ENCODE peak calls at places on chromosomes 4 and X, in five cellular contexts. One of them, this sample, is unnamed.

GRCh38 chrX:78092296-78092695 is 11.8 kb upstream of the PGK1 start:
- DNase-seq in H9: peak
- DNase-seq in mesendoderm: peak
- DNase-seq in mesenchymal stem cell: peak
- DNase-seq in neuronal stem cell: no peak
- DNase-seq in this sample: peak

GRCh38 chrX:109357714-109358113 is 124.2 kb downstream of the GUCY2F start:
- DNase-seq in mesenchymal stem cell: no peak
- DNase-seq in mesendoderm: no peak
- DNase-seq in neuronal stem cell: no peak
- DNase-seq in H9: no peak
- DNase-seq in this sample: no peak

GRCh38 chrX:37504991-37505390 is 66.5 kb upstream of the LANCL3 start:
- DNase-seq in mesendoderm: no peak
- DNase-seq in mesenchymal stem cell: no peak
- DNase-seq in H9: no peak
- DNase-seq in neuronal stem cell: no peak
- DNase-seq in this sample: no peak

GRCh38 chr4:175953960-175954521 is 111.6 kb upstream of the WDR17 start:
- DNase-seq in mesenchymal stem cell: no peak
- DNase-seq in neuronal stem cell: no peak
- DNase-seq in H9: no peak
- DNase-seq in mesendoderm: peak
- DNase-seq in this sample: no peak

GRCh38 chr4:85774000-85774399 is 299.1 kb downstream of the ARHGAP24 start:
- DNase-seq in mesendoderm: peak
- DNase-seq in neuronal stem cell: no peak
- DNase-seq in mesenchymal stem cell: no peak
- DNase-seq in H9: no peak
- DNase-seq in this sample: no peak

GRCh38 chrX:9440116-9440844 is 24.6 kb upstream of the TBL1X start:
- DNase-seq in mesendoderm: no peak
- DNase-seq in mesenchymal stem cell: no peak
- DNase-seq in H9: no peak
- DNase-seq in neuronal stem cell: no peak
- DNase-seq in this sample: no peak

GRCh38 chrX:135481696-135482179 is 38.7 kb upstream of the INTS6L start:
- DNase-seq in neuronal stem cell: no peak
- DNase-seq in mesenchymal stem cell: no peak
- DNase-seq in H9: no peak
- DNase-seq in mesendoderm: no peak
- DNase-seq in this sample: no peak

GRCh38 chrX:45756562-45756961 is 555.9 kb upstream of the DIPK2B start:
- DNase-seq in neuronal stem cell: no peak
- DNase-seq in mesenchymal stem cell: peak
- DNase-seq in H9: no peak
- DNase-seq in mesendoderm: no peak
- DNase-seq in this sample: no peak

GRCh38 chr4:22514001-22514400 is 1.9 kb downstream of the ADGRA3 start:
- DNase-seq in H9: no peak
- DNase-seq in neuronal stem cell: no peak
- DNase-seq in mesendoderm: no peak
- DNase-seq in mesenchymal stem cell: peak
- DNase-seq in this sample: peak

GRCh38 chr4:8319731-8320385 is 50.3 kb downstream of the HTRA3 start:
- DNase-seq in mesenchymal stem cell: no peak
- DNase-seq in mesendoderm: no peak
- DNase-seq in H9: no peak
- DNase-seq in neuronal stem cell: no peak
- DNase-seq in this sample: no peak

GRCh38 chr4:21830272-21830671 is 118.3 kb downstream of the KCNIP4 start:
- DNase-seq in neuronal stem cell: no peak
- DNase-seq in mesenchymal stem cell: no peak
- DNase-seq in H9: no peak
- DNase-seq in mesendoderm: no peak
- DNase-seq in this sample: no peak

GRCh38 chr4:144356941-144357381 is 216.4 kb upstream of the GYPA start:
- DNase-seq in neuronal stem cell: no peak
- DNase-seq in mesendoderm: peak
- DNase-seq in mesenchymal stem cell: no peak
- DNase-seq in H9: no peak
- DNase-seq in this sample: no peak

GRCh38 chr4:73452953-73453700 is 17.1 kb downstream of the AFP start:
- DNase-seq in mesendoderm: peak
- DNase-seq in mesenchymal stem cell: no peak
- DNase-seq in H9: no peak
- DNase-seq in neuronal stem cell: no peak
- DNase-seq in this sample: no peak

GRCh38 chr4:107760281-107760947 is 40.4 kb upstream of the PAPSS1 start:
- DNase-seq in neuronal stem cell: no peak
- DNase-seq in mesenchymal stem cell: no peak
- DNase-seq in H9: no peak
- DNase-seq in mesendoderm: peak
- DNase-seq in this sample: peak

GRCh38 chr4:181030961-181031360 is 1212.2 kb upstream of the TENM3 start:
- DNase-seq in mesendoderm: no peak
- DNase-seq in mesenchymal stem cell: no peak
- DNase-seq in H9: no peak
- DNase-seq in neuronal stem cell: no peak
- DNase-seq in this sample: peak

GRCh38 chrX:45830343-45830742 is 629.7 kb upstream of the DIPK2B start:
- DNase-seq in mesendoderm: no peak
- DNase-seq in neuronal stem cell: no peak
- DNase-seq in H9: no peak
- DNase-seq in mesenchymal stem cell: no peak
- DNase-seq in this sample: no peak

GRCh38 chr4:68905598-68906237 is 45.9 kb downstream of the UGT2A3 start:
- DNase-seq in neuronal stem cell: peak
- DNase-seq in mesenchymal stem cell: no peak
- DNase-seq in mesendoderm: peak
- DNase-seq in H9: peak
- DNase-seq in this sample: no peak

GRCh38 chrX:8629871-8630270 is 102.1 kb downstream of the ANOS1 start:
- DNase-seq in mesendoderm: no peak
- DNase-seq in neuronal stem cell: no peak
- DNase-seq in mesenchymal stem cell: no peak
- DNase-seq in H9: no peak
- DNase-seq in this sample: peak

GRCh38 chrX:13863326-13863725 is 46.4 kb upstream of the GPM6B start:
- DNase-seq in H9: no peak
- DNase-seq in mesendoderm: no peak
- DNase-seq in neuronal stem cell: no peak
- DNase-seq in mesenchymal stem cell: no peak
- DNase-seq in this sample: no peak

GRCh38 chr4:120070191-120070590 is 3.5 kb upstream of the MAD2L1 start:
- DNase-seq in neuronal stem cell: no peak
- DNase-seq in mesenchymal stem cell: no peak
- DNase-seq in H9: no peak
- DNase-seq in mesendoderm: no peak
- DNase-seq in this sample: peak

GRCh38 chr4:156677136-156677535 is 294.5 kb downstream of the PDGFC start:
- DNase-seq in H9: no peak
- DNase-seq in neuronal stem cell: peak
- DNase-seq in mesenchymal stem cell: peak
- DNase-seq in mesendoderm: peak
- DNase-seq in this sample: no peak

GRCh38 chr4:92514632-92515031 is 210.9 kb downstream of the GRID2 start:
- DNase-seq in H9: no peak
- DNase-seq in mesenchymal stem cell: no peak
- DNase-seq in neuronal stem cell: no peak
- DNase-seq in mesendoderm: no peak
- DNase-seq in this sample: no peak

GRCh38 chr4:140695483-140695882 is 60.7 kb downstream of the TBC1D9 start:
- DNase-seq in neuronal stem cell: no peak
- DNase-seq in mesendoderm: no peak
- DNase-seq in H9: no peak
- DNase-seq in mesenchymal stem cell: no peak
- DNase-seq in this sample: no peak

GRCh38 chr4:84389406-84389805 is 109.7 kb downstream of the NKX6-1 start:
- DNase-seq in mesendoderm: peak
- DNase-seq in H9: no peak
- DNase-seq in mesenchymal stem cell: no peak
- DNase-seq in neuronal stem cell: no peak
- DNase-seq in this sample: no peak

GRCh38 chr4:158671665-158671914 is at the start of gene C4orf46:
- DNase-seq in mesendoderm: no peak
- DNase-seq in H9: no peak
- DNase-seq in mesenchymal stem cell: no peak
- DNase-seq in neuronal stem cell: no peak
- DNase-seq in this sample: no peak

GRCh38 chr4:147052361-147052760 is 106.7 kb upstream of the TTC29 start:
- DNase-seq in H9: no peak
- DNase-seq in mesenchymal stem cell: no peak
- DNase-seq in mesendoderm: peak
- DNase-seq in neuronal stem cell: no peak
- DNase-seq in this sample: no peak

GRCh38 chr4:147054241-147054902 is 108.7 kb upstream of the TTC29 start:
- DNase-seq in mesendoderm: no peak
- DNase-seq in mesenchymal stem cell: no peak
- DNase-seq in H9: no peak
- DNase-seq in neuronal stem cell: no peak
- DNase-seq in this sample: no peak

GRCh38 chr4:147044241-147044640 is 98.6 kb upstream of the TTC29 start:
- DNase-seq in neuronal stem cell: no peak
- DNase-seq in mesendoderm: no peak
- DNase-seq in mesenchymal stem cell: no peak
- DNase-seq in H9: no peak
- DNase-seq in this sample: no peak

GRCh38 chr4:147049940-147050852 is 104.5 kb upstream of the TTC29 start:
- DNase-seq in mesendoderm: no peak
- DNase-seq in neuronal stem cell: no peak
- DNase-seq in mesenchymal stem cell: peak
- DNase-seq in H9: no peak
- DNase-seq in this sample: peak
- H2BK120ac ChIP-seq in mesendoderm: no peak
- H2BK120ac ChIP-seq in neuronal stem cell: no peak
- H2BK120ac ChIP-seq in mesenchymal stem cell: no peak
- H2BK120ac ChIP-seq in H9: no peak
- H2BK120ac ChIP-seq in this sample: no peak

GRCh38 chr4:76512000-76512399 is 77.0 kb downstream of the SHROOM3 start:
- DNase-seq in H9: no peak
- DNase-seq in mesendoderm: no peak
- DNase-seq in neuronal stem cell: no peak
- DNase-seq in mesenchymal stem cell: no peak
- DNase-seq in this sample: no peak
- H2BK15ac ChIP-seq in H9: no peak
- H2BK15ac ChIP-seq in mesendoderm: no peak
- H2BK15ac ChIP-seq in neuronal stem cell: no peak
- H2BK15ac ChIP-seq in mesenchymal stem cell: no peak
- H2BK15ac ChIP-seq in this sample: peak

DNA sequence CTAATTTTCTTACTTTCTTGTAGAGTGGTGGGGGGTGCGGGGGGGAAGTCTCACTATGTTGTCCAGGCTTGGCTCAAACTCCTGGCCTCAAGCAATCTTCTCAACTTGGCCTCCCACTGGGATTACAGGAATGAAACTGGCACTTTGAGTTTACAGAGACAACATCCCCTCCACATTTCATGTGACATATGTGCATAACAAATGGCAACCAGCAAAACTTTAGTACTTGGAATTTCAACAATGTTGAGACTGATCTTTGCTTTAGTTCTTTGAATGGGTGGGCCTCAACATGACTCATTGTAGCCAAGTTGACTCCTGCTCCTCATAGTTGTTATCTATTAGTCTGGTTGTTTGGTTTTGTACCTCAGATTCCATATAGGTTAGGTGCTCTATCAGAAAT is 11.4 kb upstream of the FMR1 start:
- DNase-seq in H9: no peak
- DNase-seq in neuronal stem cell: no peak
- DNase-seq in mesenchymal stem cell: no peak
- DNase-seq in mesendoderm: peak
- DNase-seq in this sample: no peak
- H2BK120ac ChIP-seq in H9: no peak
- H2BK120ac ChIP-seq in neuronal stem cell: no peak
- H2BK120ac ChIP-seq in mesenchymal stem cell: no peak
- H2BK120ac ChIP-seq in mesendoderm: no peak
- H2BK120ac ChIP-seq in this sample: no peak

GRCh38 chr4:76729991-76730390 is 168.0 kb downstream of the SOWAHB start:
- DNase-seq in mesenchymal stem cell: peak
- DNase-seq in H9: no peak
- DNase-seq in mesendoderm: no peak
- DNase-seq in neuronal stem cell: no peak
- DNase-seq in this sample: peak

GRCh38 chr4:76736434-76736833 is 161.5 kb downstream of the SOWAHB start:
- DNase-seq in H9: no peak
- DNase-seq in mesendoderm: no peak
- DNase-seq in neuronal stem cell: no peak
- DNase-seq in mesenchymal stem cell: peak
- DNase-seq in this sample: peak

GRCh38 chr4:76733380-76733779 is 164.6 kb downstream of the SOWAHB start:
- DNase-seq in H9: peak
- DNase-seq in mesenchymal stem cell: no peak
- DNase-seq in mesendoderm: peak
- DNase-seq in neuronal stem cell: no peak
- DNase-seq in this sample: no peak

GRCh38 chr4:76729460-76729859 is 168.5 kb downstream of the SOWAHB start:
- DNase-seq in neuronal stem cell: no peak
- DNase-seq in H9: no peak
- DNase-seq in mesendoderm: no peak
- DNase-seq in mesenchymal stem cell: peak
- DNase-seq in this sample: no peak

DNA sequence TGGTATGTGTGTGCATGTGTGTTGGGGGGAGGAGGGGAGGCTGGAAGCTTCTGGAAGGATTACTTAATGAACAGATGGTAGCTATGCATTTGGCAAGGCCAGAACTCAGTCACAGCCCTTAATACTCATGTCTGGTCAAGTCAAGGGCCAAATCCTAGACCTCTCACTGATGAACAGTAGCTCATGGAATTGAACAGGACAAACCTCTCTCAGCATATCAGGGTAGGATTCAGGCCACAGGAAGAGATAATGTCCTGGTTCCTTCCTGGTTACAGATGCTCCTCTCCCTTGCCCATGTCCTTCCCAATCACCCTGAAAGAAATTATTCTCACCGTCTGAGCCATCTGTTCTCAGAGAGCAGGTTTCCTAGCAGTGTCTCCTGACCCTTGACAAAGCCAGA is 165.7 kb downstream of the SOWAHB start:
- DNase-seq in mesendoderm: no peak
- DNase-seq in H9: no peak
- DNase-seq in mesenchymal stem cell: no peak
- DNase-seq in neuronal stem cell: no peak
- DNase-seq in this sample: no peak
- H2BK15ac ChIP-seq in mesendoderm: no peak
- H2BK15ac ChIP-seq in H9: no peak
- H2BK15ac ChIP-seq in mesenchymal stem cell: no peak
- H2BK15ac ChIP-seq in neuronal stem cell: no peak
- H2BK15ac ChIP-seq in this sample: peak

This sample was measured in IMR-90.